ENCODE peak calls at places on chromosomes 4 and X, in nine cellular contexts. One of them, this sample, is unnamed.

GRCh38 chr4:19368800-19369199 is 882.9 kb upstream of the SLIT2 start:
- DNase-seq in heart left ventricle: no peak
- DNase-seq in IMR-90: no peak
- DNase-seq in left ventricle myocardium inferior: no peak
- DNase-seq in fibroblast of mammary gland: peak
- DNase-seq in fibroblast of villous mesenchyme: no peak
- DNase-seq in AG10803: no peak
- DNase-seq in tibial nerve: no peak
- DNase-seq in HFF-Myc: no peak
- DNase-seq in this sample: no peak

GRCh38 chr4:24137963-24138601 is 248.2 kb upstream of the PPARGC1A start:
- DNase-seq in heart left ventricle: no peak
- DNase-seq in IMR-90: no peak
- DNase-seq in left ventricle myocardium inferior: no peak
- DNase-seq in fibroblast of mammary gland: no peak
- DNase-seq in fibroblast of villous mesenchyme: peak
- DNase-seq in AG10803: no peak
- DNase-seq in tibial nerve: no peak
- DNase-seq in HFF-Myc: no peak
- DNase-seq in this sample: no peak

GRCh38 chr4:82260632-82261031 is 113.2 kb downstream of the HNRNPD start:
- DNase-seq in heart left ventricle: no peak
- DNase-seq in IMR-90: no peak
- DNase-seq in left ventricle myocardium inferior: no peak
- DNase-seq in fibroblast of mammary gland: no peak
- DNase-seq in fibroblast of villous mesenchyme: no peak
- DNase-seq in AG10803: no peak
- DNase-seq in tibial nerve: no peak
- DNase-seq in HFF-Myc: no peak
- DNase-seq in this sample: no peak

GRCh38 chr4:78612398-78613005 is 60.9 kb downstream of the ANXA3 start:
- DNase-seq in heart left ventricle: peak
- DNase-seq in IMR-90: peak
- DNase-seq in left ventricle myocardium inferior: no peak
- DNase-seq in fibroblast of mammary gland: peak
- DNase-seq in fibroblast of villous mesenchyme: peak
- DNase-seq in AG10803: peak
- DNase-seq in tibial nerve: peak
- DNase-seq in HFF-Myc: peak
- DNase-seq in this sample: peak

GRCh38 chrX:87583679-87584078 is 66.1 kb downstream of the KLHL4 start:
- DNase-seq in heart left ventricle: no peak
- DNase-seq in IMR-90: peak
- DNase-seq in left ventricle myocardium inferior: no peak
- DNase-seq in fibroblast of mammary gland: peak
- DNase-seq in fibroblast of villous mesenchyme: peak
- DNase-seq in AG10803: no peak
- DNase-seq in tibial nerve: no peak
- DNase-seq in HFF-Myc: no peak
- DNase-seq in this sample: peak

GRCh38 chr4:10529891-10530786 is 72.9 kb upstream of the ZNF518B start:
- DNase-seq in heart left ventricle: no peak
- DNase-seq in IMR-90: no peak
- DNase-seq in left ventricle myocardium inferior: no peak
- DNase-seq in fibroblast of mammary gland: no peak
- DNase-seq in fibroblast of villous mesenchyme: no peak
- DNase-seq in AG10803: no peak
- DNase-seq in tibial nerve: no peak
- DNase-seq in HFF-Myc: no peak
- DNase-seq in this sample: peak

GRCh38 chrX:15143825-15144121 is 126.1 kb downstream of the ASB9 start:
- DNase-seq in heart left ventricle: no peak
- DNase-seq in IMR-90: no peak
- DNase-seq in left ventricle myocardium inferior: no peak
- DNase-seq in fibroblast of mammary gland: no peak
- DNase-seq in fibroblast of villous mesenchyme: no peak
- DNase-seq in AG10803: no peak
- DNase-seq in tibial nerve: no peak
- DNase-seq in HFF-Myc: no peak
- DNase-seq in this sample: no peak

GRCh38 chrX:39941332-39941920 is 156.3 kb downstream of the BCOR start:
- DNase-seq in heart left ventricle: no peak
- DNase-seq in IMR-90: no peak
- DNase-seq in left ventricle myocardium inferior: no peak
- DNase-seq in fibroblast of mammary gland: no peak
- DNase-seq in fibroblast of villous mesenchyme: no peak
- DNase-seq in AG10803: no peak
- DNase-seq in tibial nerve: no peak
- DNase-seq in HFF-Myc: no peak
- DNase-seq in this sample: peak

GRCh38 chr4:17230727-17231126 is 281.2 kb downstream of the QDPR start:
- DNase-seq in heart left ventricle: no peak
- DNase-seq in IMR-90: no peak
- DNase-seq in left ventricle myocardium inferior: no peak
- DNase-seq in fibroblast of mammary gland: peak
- DNase-seq in fibroblast of villous mesenchyme: no peak
- DNase-seq in AG10803: no peak
- DNase-seq in tibial nerve: no peak
- DNase-seq in HFF-Myc: no peak
- DNase-seq in this sample: no peak

GRCh38 chr4:2806392-2807355 is 13.8 kb downstream of the SH3BP2 start:
- DNase-seq in heart left ventricle: peak
- DNase-seq in IMR-90: peak
- DNase-seq in left ventricle myocardium inferior: peak
- DNase-seq in fibroblast of mammary gland: no peak
- DNase-seq in fibroblast of villous mesenchyme: peak
- DNase-seq in AG10803: peak
- DNase-seq in tibial nerve: peak
- DNase-seq in HFF-Myc: no peak
- DNase-seq in this sample: peak

GRCh38 chr4:86934147-86934771 is 552 bp upstream of the AFF1 start:
- DNase-seq in heart left ventricle: no peak
- DNase-seq in IMR-90: no peak
- DNase-seq in left ventricle myocardium inferior: no peak
- DNase-seq in fibroblast of mammary gland: no peak
- DNase-seq in fibroblast of villous mesenchyme: no peak
- DNase-seq in AG10803: no peak
- DNase-seq in tibial nerve: peak
- DNase-seq in HFF-Myc: no peak
- DNase-seq in this sample: peak

GRCh38 chr4:60865238-60865637 is 334.9 kb upstream of the ADGRL3 start:
- DNase-seq in heart left ventricle: no peak
- DNase-seq in IMR-90: no peak
- DNase-seq in left ventricle myocardium inferior: no peak
- DNase-seq in fibroblast of mammary gland: no peak
- DNase-seq in fibroblast of villous mesenchyme: no peak
- DNase-seq in AG10803: no peak
- DNase-seq in tibial nerve: no peak
- DNase-seq in HFF-Myc: no peak
- DNase-seq in this sample: peak

GRCh38 chr4:126242679-126243390 is 928.1 kb downstream of the FAT4 start:
- DNase-seq in heart left ventricle: peak
- DNase-seq in IMR-90: no peak
- DNase-seq in left ventricle myocardium inferior: peak
- DNase-seq in fibroblast of mammary gland: peak
- DNase-seq in fibroblast of villous mesenchyme: no peak
- DNase-seq in AG10803: peak
- DNase-seq in tibial nerve: peak
- DNase-seq in HFF-Myc: no peak
- DNase-seq in this sample: no peak

GRCh38 chr4:57554693-57555092 is 444.5 kb upstream of the IGFBP7 start:
- DNase-seq in heart left ventricle: no peak
- DNase-seq in IMR-90: no peak
- DNase-seq in left ventricle myocardium inferior: no peak
- DNase-seq in fibroblast of mammary gland: no peak
- DNase-seq in fibroblast of villous mesenchyme: no peak
- DNase-seq in AG10803: no peak
- DNase-seq in tibial nerve: no peak
- DNase-seq in HFF-Myc: no peak
- DNase-seq in this sample: no peak

GRCh38 chr4:69833251-69833650 is 26.7 kb downstream of the SULT1E1 start:
- DNase-seq in heart left ventricle: no peak
- DNase-seq in IMR-90: no peak
- DNase-seq in left ventricle myocardium inferior: no peak
- DNase-seq in fibroblast of mammary gland: no peak
- DNase-seq in fibroblast of villous mesenchyme: no peak
- DNase-seq in AG10803: no peak
- DNase-seq in tibial nerve: no peak
- DNase-seq in HFF-Myc: no peak
- DNase-seq in this sample: no peak

GRCh38 chr4:121726642-121727268 is 30.0 kb upstream of the ANXA5 start:
- DNase-seq in heart left ventricle: no peak
- DNase-seq in IMR-90: peak
- DNase-seq in left ventricle myocardium inferior: no peak
- DNase-seq in fibroblast of mammary gland: peak
- DNase-seq in fibroblast of villous mesenchyme: peak
- DNase-seq in AG10803: peak
- DNase-seq in tibial nerve: peak
- DNase-seq in HFF-Myc: peak
- DNase-seq in this sample: peak

GRCh38 chr4:123096038-123096437 is 173.6 kb upstream of the NUDT6 start:
- DNase-seq in heart left ventricle: no peak
- DNase-seq in IMR-90: no peak
- DNase-seq in left ventricle myocardium inferior: no peak
- DNase-seq in fibroblast of mammary gland: no peak
- DNase-seq in fibroblast of villous mesenchyme: peak
- DNase-seq in AG10803: no peak
- DNase-seq in tibial nerve: no peak
- DNase-seq in HFF-Myc: no peak
- DNase-seq in this sample: peak

DNA sequence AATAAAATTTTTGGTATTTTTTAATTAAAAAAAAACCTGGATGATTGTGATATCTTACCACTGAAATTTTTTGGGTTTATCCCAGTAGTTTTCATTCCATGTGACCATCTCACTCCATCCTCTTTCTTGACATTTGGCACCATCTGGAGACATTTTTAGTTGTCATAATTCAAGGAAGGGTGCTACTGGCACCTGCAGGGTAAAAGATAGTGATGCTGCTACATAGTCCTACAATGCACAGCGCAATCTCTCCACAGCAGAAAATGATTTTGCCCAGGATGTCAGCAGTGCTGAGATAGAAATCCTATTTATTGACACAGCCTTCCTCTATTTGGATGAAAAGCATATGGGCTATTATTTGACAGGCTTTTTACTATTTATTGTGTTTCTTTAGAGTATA is 79.3 kb downstream of the RBPJ start:
- DNase-seq in heart left ventricle: no peak
- DNase-seq in IMR-90: no peak
- DNase-seq in left ventricle myocardium inferior: no peak
- DNase-seq in fibroblast of mammary gland: no peak
- DNase-seq in fibroblast of villous mesenchyme: no peak
- DNase-seq in AG10803: no peak
- DNase-seq in tibial nerve: no peak
- DNase-seq in HFF-Myc: no peak
- DNase-seq in this sample: no peak
- TF ChIP-seq CTCF in heart left ventricle: no peak
- TF ChIP-seq CTCF in IMR-90: no peak
- TF ChIP-seq CTCF in left ventricle myocardium inferior: no peak
- TF ChIP-seq CTCF in fibroblast of mammary gland: no peak
- TF ChIP-seq CTCF in fibroblast of villous mesenchyme: no peak
- TF ChIP-seq CTCF in AG10803: no peak
- TF ChIP-seq CTCF in tibial nerve: no peak
- TF ChIP-seq CTCF in HFF-Myc: no peak
- TF ChIP-seq CTCF in this sample: no peak

DNA sequence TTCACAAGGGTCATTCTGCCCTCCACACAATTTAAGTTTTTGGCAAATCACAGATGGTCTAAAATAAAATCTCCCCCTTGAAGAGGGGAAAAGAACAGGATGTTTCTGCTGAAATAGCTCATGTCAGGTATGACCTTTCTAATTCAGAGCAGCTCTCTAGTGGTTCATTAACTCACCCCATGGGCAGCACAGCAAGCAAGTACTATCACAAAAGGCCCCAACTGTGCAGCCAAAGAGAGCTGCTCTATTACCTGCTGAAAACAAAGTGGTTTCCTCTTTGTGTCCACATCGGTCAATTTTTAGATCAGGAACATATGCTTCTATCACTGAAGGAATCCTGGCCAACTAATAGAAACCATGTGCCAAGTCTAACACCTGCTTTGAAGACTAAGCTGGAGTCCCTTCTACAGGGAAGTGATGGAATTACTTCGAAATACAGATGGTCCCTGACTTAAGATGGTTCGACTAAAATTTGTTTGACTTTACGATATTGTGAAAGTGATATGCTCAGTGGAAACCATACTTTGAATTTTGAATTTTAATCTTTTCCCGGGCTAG is 164.3 kb downstream of the ENOX2 start:
- DNase-seq in heart left ventricle: no peak
- DNase-seq in IMR-90: no peak
- DNase-seq in left ventricle myocardium inferior: no peak
- DNase-seq in fibroblast of mammary gland: no peak
- DNase-seq in fibroblast of villous mesenchyme: no peak
- DNase-seq in AG10803: no peak
- DNase-seq in tibial nerve: no peak
- DNase-seq in HFF-Myc: peak
- DNase-seq in this sample: no peak
- H3K4me3 ChIP-seq in heart left ventricle: no peak
- H3K4me3 ChIP-seq in IMR-90: no peak
- H3K4me3 ChIP-seq in left ventricle myocardium inferior: no peak
- H3K4me3 ChIP-seq in fibroblast of mammary gland: no peak
- H3K4me3 ChIP-seq in fibroblast of villous mesenchyme: no peak
- H3K4me3 ChIP-seq in AG10803: no peak
- H3K4me3 ChIP-seq in tibial nerve: no peak
- H3K4me3 ChIP-seq in HFF-Myc: no peak
- H3K4me3 ChIP-seq in this sample: no peak

DNA sequence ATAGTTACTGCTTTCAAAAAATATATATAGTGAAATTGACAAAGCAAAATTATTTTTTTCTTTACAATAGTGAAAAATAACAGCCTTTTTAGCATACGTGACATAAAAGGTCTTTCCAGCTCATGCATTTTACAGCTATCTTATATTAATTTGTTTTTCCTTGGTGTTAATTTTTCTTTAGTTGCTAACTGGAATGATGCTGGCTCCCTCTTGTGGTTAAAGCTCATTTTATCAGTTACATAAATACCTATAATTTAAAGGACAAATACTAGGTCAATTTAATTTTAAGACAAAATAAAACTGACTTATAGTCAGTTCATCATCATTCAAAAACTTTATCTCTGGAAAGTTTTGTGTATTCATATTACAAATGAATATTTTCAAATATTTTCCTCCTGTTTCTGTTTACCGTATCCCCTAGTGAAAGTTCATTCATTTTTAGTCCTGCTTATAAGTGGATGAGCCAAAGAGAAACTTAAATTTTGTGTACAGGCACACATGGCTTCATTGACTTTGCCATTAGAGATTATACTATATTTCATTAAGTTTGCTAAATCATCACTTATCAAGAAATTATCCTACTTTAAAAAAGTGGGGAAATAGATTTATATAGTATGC is 9.9 kb upstream of the ANAPC4 start:
- DNase-seq in heart left ventricle: no peak
- DNase-seq in IMR-90: peak
- DNase-seq in left ventricle myocardium inferior: no peak
- DNase-seq in fibroblast of mammary gland: peak
- DNase-seq in fibroblast of villous mesenchyme: peak
- DNase-seq in AG10803: peak
- DNase-seq in tibial nerve: no peak
- DNase-seq in HFF-Myc: no peak
- DNase-seq in this sample: peak
- TF ChIP-seq CTCF in heart left ventricle: peak
- TF ChIP-seq CTCF in IMR-90: peak
- TF ChIP-seq CTCF in left ventricle myocardium inferior: peak
- TF ChIP-seq CTCF in fibroblast of mammary gland: peak
- TF ChIP-seq CTCF in fibroblast of villous mesenchyme: peak
- TF ChIP-seq CTCF in AG10803: peak
- TF ChIP-seq CTCF in tibial nerve: peak
- TF ChIP-seq CTCF in HFF-Myc: peak
- TF ChIP-seq CTCF in this sample: peak

GRCh38 chr4:41701961-41702360 is 46.6 kb downstream of the PHOX2B start:
- DNase-seq in heart left ventricle: no peak
- DNase-seq in IMR-90: no peak
- DNase-seq in left ventricle myocardium inferior: no peak
- DNase-seq in fibroblast of mammary gland: no peak
- DNase-seq in fibroblast of villous mesenchyme: no peak
- DNase-seq in AG10803: no peak
- DNase-seq in tibial nerve: no peak
- DNase-seq in HFF-Myc: no peak
- DNase-seq in this sample: no peak
- H3K4me3 ChIP-seq in heart left ventricle: no peak
- H3K4me3 ChIP-seq in IMR-90: no peak
- H3K4me3 ChIP-seq in left ventricle myocardium inferior: no peak
- H3K4me3 ChIP-seq in fibroblast of mammary gland: no peak
- H3K4me3 ChIP-seq in fibroblast of villous mesenchyme: no peak
- H3K4me3 ChIP-seq in AG10803: no peak
- H3K4me3 ChIP-seq in tibial nerve: no peak
- H3K4me3 ChIP-seq in HFF-Myc: no peak
- H3K4me3 ChIP-seq in this sample: no peak